ENCODE peak calls at places on chromosomes 3 and 15, in four cellular contexts. N is fibroblast of lung, V is WERI-Rb-1, S is heart left ventricle. O is an unnamed sample.

GRCh38 chr3:105686324-105686897 is 182.4 kb downstream of the CBLB start:
- DNase-seq in N (peak), S (no peak), V (no peak), O (peak)

GRCh38 chr3:156307704-156308103 is 187.3 kb downstream of the KCNAB1 start:
- DNase-seq in S (peak), V (no peak), N (peak), O (peak)

GRCh38 chr15:60494108-60494507 is 15.2 kb upstream of the ICE2 start:
- DNase-seq in N (no peak), V (no peak), S (no peak), O (no peak)

GRCh38 chr3:111591555-111591954 is 3.6 kb downstream of the ZBED2 start:
- DNase-seq in N (peak), V (no peak), S (no peak), O (no peak)

GRCh38 chr3:194130211-194130610 is 5.7 kb upstream of the HES1 start:
- DNase-seq in V (no peak), N (no peak), S (no peak), O (no peak)

GRCh38 chr15:66774001-66774814 is 72.2 kb downstream of the SMAD6 start:
- DNase-seq in N (peak), V (peak), S (peak), O (no peak)

GRCh38 chr3:26428992-26429391 is 193.6 kb upstream of the LRRC3B start:
- DNase-seq in V (no peak), S (no peak), N (no peak), O (no peak)

GRCh38 chr3:105594219-105594618 is 227.5 kb downstream of the ALCAM start:
- DNase-seq in S (no peak), V (no peak), N (peak), O (no peak)

GRCh38 chr3:146050700-146051099 is 110.3 kb downstream of the PLOD2 start:
- DNase-seq in V (no peak), N (peak), S (no peak), O (no peak)

GRCh38 chr3:83715307-83715706 is 1243.5 kb upstream of the CADM2 start:
- DNase-seq in V (no peak), N (no peak), S (no peak), O (no peak)

GRCh38 chr3:57168151-57168550 is 3.0 kb upstream of the IL17RD start:
- DNase-seq in V (no peak), S (no peak), N (no peak), O (no peak)

GRCh38 chr15:68626739-68627138 is 47.9 kb downstream of the CORO2B start:
- DNase-seq in S (no peak), N (no peak), V (no peak), O (no peak)

GRCh38 chr15:83565553-83566159 is 88.3 kb upstream of the ADAMTSL3 start:
- DNase-seq in V (no peak), S (no peak), N (peak), O (peak)

GRCh38 chr3:98185180-98185579 is 18.7 kb downstream of the OR5H15 start:
- DNase-seq in S (no peak), V (no peak), N (no peak), O (no peak)

GRCh38 chr3:126508539-126508938 is 9.0 kb downstream of the UROC1 start:
- DNase-seq in N (no peak), V (no peak), S (no peak), O (no peak)

GRCh38 chr15:62390793-62391543 is 225.9 kb upstream of the C2CD4B start:
- DNase-seq in N (peak), S (peak), V (peak), O (no peak)

GRCh38 chr3:55160241-55160877 is 232.5 kb upstream of the LRTM1 start:
- DNase-seq in S (peak), N (peak), V (no peak), O (peak)

GRCh38 chr15:45402955-45403892 is 24.9 kb upstream of the GATM start:
- DNase-seq in S (peak), N (peak), V (peak), O (no peak)

GRCh38 chr3:149018247-149018646 is 26.9 kb downstream of the GYG1 start:
- DNase-seq in S (no peak), N (peak), V (no peak), O (no peak)

GRCh38 chr15:100926258-100926657 is 7.1 kb downstream of the LRRK1 start:
- DNase-seq in S (no peak), N (no peak), V (no peak), O (no peak)

GRCh38 chr3:186953011-186953487 is 22.7 kb downstream of the ST6GAL1 start:
- DNase-seq in V (no peak), N (peak), S (no peak), O (no peak)

GRCh38 chr15:91696981-91697380 is 156.5 kb upstream of the SLCO3A1 start:
- DNase-seq in S (no peak), V (no peak), N (peak), O (no peak)

GRCh38 chr15:39908186-39908585 is 11.9 kb downstream of the GPR176 start:
- DNase-seq in V (no peak), N (peak), S (no peak), O (peak)

GRCh38 chr3:22947741-22948140 is 255.4 kb upstream of the UBE2E2 start:
- DNase-seq in N (no peak), S (no peak), V (no peak), O (no peak)

GRCh38 chr3:34178415-34178814 is 380.0 kb downstream of the PDCD6IP start:
- DNase-seq in S (no peak), N (peak), V (no peak), O (no peak)

GRCh38 chr3:30970183-30970582 is 75.7 kb upstream of the GADL1 start:
- DNase-seq in S (no peak), N (no peak), V (peak), O (no peak)

GRCh38 chr15:40990080-40990479 is 36.8 kb downstream of the CHAC1 start:
- DNase-seq in S (no peak), V (no peak), N (no peak), O (no peak)

GRCh38 chr15:80588801-80589200 is 106.3 kb upstream of the ABHD17C start:
- DNase-seq in N (peak), S (no peak), V (no peak), O (peak)

GRCh38 chr3:111321786-111322185 is 220.2 kb upstream of the CD96 start:
- DNase-seq in N (no peak), V (no peak), S (no peak), O (no peak)

GRCh38 chr3:170372190-170372879 is 14.8 kb downstream of the SKIL start:
- DNase-seq in N (no peak), V (no peak), S (no peak), O (no peak)

GRCh38 chr3:138124689-138125420 is 7.3 kb downstream of the A4GNT start:
- DNase-seq in S (no peak), V (no peak), N (peak), O (no peak)

GRCh38 chr3:16452265-16452664 is 61.2 kb downstream of the RFTN1 start:
- DNase-seq in N (peak), S (no peak), V (no peak), O (peak)

GRCh38 chr3:62154457-62155148 is 218.7 kb downstream of the FEZF2 start:
- DNase-seq in S (peak), N (no peak), V (no peak), O (no peak)

GRCh38 chr3:73060302-73060723 is 1.1 kb upstream of the EBLN2 start:
- DNase-seq in V (no peak), S (no peak), N (no peak), O (no peak)

GRCh38 chr15:69087581-69087980 is 72.9 kb upstream of the GLCE start:
- DNase-seq in N (no peak), S (no peak), V (no peak), O (no peak)

DNA sequence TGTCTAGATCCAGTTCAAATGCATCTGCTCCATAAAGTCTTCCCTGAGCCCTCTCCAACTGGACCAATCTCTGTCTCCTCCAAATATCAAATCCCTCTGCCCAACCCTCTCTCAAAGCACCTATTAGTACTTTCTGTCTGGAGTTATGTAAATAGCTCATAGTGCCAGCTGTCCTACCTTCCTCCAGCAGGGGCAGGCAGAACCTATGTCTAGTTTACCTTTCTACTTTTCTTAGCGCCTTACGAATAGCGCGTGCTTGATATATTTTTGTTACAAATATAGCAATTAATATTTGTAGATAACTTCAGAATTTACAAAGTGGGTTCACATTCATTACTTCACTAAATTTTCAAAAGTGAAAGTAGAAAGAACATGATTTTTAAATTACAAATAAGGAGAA is 14.0 kb upstream of the CCDC80 start:
- DNase-seq in V (no peak), S (no peak), N (no peak), O (no peak)
- TF ChIP-seq CTCF in V (no peak), S (peak), N (no peak), O (peak)

DNA sequence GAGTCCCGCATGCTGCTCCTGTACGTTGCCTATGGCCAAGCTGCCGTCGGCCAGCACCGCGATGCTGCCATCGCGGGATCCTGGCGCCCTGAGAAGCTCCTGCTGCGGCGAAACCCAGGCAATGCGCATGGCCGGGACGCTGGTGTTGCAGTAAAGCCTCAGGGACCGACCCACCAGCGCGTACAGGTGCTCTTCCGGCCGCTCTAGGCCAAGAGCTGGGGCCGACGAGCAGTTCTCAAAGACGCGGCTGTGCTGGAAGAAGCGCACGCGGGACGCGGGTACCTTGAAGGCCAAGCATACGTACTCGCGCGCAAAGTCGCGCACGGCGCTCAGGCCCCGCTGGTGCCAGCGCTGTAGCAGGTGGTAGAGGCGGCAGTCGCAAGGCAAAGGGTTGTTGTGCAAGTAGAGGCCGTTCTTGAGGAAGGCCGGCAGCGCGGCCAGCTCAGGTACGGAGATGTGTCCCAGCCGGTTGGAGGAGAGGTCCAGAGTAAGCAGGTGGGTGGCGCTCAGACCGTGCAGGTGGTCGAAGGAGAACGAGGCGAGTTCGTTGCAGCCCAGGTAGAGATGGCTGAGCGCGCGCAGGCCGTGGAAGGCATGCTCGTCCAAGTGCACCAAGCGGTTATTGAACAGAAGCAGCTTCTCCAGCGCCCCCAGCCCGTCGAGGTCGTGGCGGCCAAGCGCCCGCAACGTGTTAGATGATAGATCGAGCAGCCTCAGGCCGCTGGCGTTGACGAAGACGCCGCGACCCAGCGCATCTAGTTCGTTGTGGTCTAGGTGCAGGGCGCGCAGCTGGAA is 868 bp downstream of the AMIGO3 start:
- DNase-seq in V (no peak), S (no peak), N (peak), O (no peak)
- H3K4me3 ChIP-seq in V (peak), S (peak), N (peak), O (peak)

GRCh38 chr15:59174846-59175831 is 31.5 kb upstream of the LDHAL6B start:
- DNase-seq in S (peak), N (peak), V (peak), O (peak)
- TF ChIP-seq CTCF in S (peak), N (peak), V (peak), O (peak)

DNA sequence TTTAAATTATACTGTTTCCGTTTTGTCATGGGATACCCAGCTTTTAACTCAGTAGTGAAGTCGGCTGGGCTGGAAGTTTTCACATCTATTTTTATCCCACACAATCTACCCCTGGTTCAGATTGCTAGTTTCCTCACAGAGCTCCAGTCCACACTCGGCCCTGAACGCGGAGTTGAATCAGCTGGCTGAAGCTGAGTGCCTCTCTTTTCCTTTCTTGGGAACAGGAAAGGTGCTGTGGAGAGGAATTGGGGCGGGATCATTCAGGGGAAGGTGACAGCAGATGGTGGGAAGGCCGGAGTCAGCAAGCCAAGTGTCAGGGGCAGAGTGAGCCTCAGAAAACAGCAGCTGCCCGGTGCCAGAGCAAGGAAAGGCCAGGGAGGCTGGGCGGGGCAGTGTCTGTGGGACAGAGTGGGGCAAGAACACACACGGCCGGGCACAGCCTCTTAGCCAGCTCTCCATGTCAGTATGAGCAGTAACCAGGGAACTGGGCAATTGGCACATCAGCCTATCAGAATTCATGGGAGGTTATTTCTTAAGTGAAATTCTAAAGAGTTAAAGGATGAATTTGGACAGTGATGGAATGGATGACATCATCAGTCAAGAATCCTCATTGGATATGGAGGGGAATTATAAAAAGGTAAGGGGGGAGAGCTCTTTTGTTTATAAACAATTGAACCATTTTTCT is 135.7 kb upstream of the IL12A start:
- DNase-seq in N (peak), V (peak), S (peak), O (no peak)
- H3K4me3 ChIP-seq in N (no peak), V (no peak), S (peak), O (peak)

GRCh38 chr3:171640520-171641412 is 169.5 kb downstream of the PLD1 start:
- DNase-seq in S (peak), N (peak), V (peak), O (no peak)
- TF ChIP-seq CTCF in S (no peak), N (peak), V (peak), O (peak)

DNA sequence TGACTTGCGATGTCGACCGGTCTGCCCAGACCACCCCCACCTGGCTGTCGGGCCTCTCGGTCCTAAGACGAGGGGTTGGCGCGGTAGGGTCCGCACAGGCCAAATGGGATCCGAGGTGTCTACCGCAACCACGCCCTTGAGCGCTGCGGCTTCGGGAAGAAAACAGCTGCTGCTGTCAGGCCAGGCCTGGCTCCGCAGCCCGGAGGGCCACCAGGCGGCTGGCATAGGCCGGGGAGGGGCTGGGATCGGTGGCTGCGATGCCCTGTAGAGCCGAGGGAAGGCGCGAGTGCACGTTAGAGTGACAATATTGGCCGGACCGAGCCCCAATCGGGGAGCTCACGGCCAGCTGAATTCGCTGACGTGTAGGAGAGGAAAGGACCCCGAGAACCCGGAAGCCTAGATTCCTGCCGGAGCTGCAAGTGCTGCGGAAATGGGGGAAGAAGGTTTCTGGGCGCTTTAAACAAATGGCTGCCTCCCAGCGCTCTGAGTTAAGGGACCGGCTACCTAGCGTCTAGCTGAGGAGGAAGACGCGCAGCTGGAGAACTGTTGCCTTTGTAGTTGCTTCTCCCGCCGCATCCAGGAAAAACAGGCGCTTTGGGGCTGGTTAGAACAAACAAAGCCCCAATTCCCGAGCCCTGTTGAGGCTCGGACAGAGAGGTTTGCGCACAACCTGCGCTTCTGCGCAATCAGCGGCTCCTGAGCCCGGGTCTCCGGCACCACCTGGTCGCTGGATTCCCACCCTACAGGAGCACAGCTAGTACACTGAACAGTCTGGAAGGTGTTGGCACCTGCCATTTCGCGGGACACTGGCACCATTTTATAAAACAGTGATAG is 14.0 kb downstream of the ZIC4 start:
- DNase-seq in N (peak), V (peak), S (no peak), O (no peak)
- H3K4me3 ChIP-seq in N (peak), V (peak), S (no peak), O (peak)

DNA sequence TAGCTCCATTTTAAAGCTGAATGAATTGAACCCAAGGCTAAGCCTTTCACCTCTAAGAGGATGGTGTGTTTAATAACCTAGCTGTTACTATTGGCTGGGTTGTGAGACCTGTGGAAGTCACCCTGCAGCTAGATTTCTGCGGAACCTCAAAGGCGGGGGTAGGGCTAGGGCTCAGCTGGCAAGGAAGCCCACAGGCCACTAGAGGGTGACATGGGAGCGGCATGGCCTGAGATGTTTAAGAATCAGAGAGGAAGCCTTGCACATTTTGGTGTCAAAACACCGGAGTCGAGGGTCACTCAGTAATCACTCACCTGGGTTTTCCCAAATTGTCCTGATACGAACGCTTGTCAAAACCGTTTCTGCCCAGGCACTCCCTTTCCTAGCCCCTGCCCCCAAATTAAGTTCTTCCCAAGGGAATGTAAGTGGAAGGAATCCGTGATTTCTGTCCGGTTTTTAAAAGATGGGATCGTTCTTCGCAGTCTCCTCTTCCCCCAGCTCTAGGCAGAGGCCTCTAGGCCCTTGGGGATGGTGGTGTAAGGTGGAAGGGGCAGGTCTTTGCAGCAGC is 3.8 kb upstream of the ACAD9 start:
- DNase-seq in N (peak), S (peak), V (peak), O (no peak)
- TF ChIP-seq CTCF in N (peak), S (peak), V (peak), O (peak)

GRCh38 chr3:29282431-29283296 is 1.8 kb downstream of the RBMS3 start:
- DNase-seq in N (peak), S (no peak), V (no peak), O (no peak)
- H3K4me3 ChIP-seq in N (peak), S (peak), V (no peak), O (peak)

DNA sequence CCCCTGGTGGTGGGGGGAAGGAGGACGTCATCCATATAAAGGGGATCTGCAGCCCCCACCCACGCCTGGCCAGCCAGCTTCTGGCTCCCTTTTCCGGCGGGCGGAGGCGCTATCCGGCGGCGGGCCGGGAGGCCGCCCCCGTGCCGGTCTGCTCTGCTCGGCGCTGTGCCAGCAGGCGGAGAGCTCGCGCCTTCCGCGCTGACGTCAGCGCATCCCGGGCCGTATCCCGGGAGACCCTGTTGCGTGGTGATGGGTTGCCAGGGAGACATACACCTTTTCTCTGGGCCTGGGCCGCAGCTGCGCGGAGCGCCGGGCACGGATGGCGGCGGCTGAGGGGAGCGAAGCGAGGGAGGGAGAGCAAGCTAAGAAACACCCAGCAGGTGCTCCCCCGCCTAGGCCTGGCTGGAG is 1.1 kb downstream of the FAM131A start:
- DNase-seq in N (peak), S (peak), V (no peak), O (no peak)
- TF ChIP-seq CTCF in N (no peak), S (no peak), V (no peak), O (peak)